ENCODE peak calls at places on chromosomes 1 and 21, in ten cellular contexts. V, L, F, S, T, X, B, U, H and C are unnamed samples.

GRCh38 chr1:234963180-234963903 is 165.3 kb downstream of the TOMM20 start:
- DNase-seq in L (peak), U (peak), S (no peak), B (peak), X (peak), F (peak), H (no peak), T (peak), V (peak), C (peak)

GRCh38 chr21:33261635-33262034 is 4.5 kb upstream of the IL10RB start:
- DNase-seq in U (no peak), F (no peak), X (no peak), S (no peak), V (no peak), L (no peak), H (no peak), T (peak), B (peak), C (no peak)

GRCh38 chr1:15934211-15935055 is 41.5 kb downstream of the ZBTB17 start:
- DNase-seq in F (no peak), B (no peak), L (no peak), V (no peak), U (no peak), X (peak), S (no peak), T (no peak), H (no peak), C (no peak)

GRCh38 chr1:119141020-119141424 is 569 bp upstream of the WARS2 start:
- DNase-seq in T (peak), H (no peak), B (no peak), S (peak), U (no peak), F (no peak), L (no peak), V (peak), X (peak), C (peak)

GRCh38 chr21:44012474-44013379 is 618 bp downstream of the TRAPPC10 start:
- DNase-seq in B (peak), U (peak), F (peak), T (peak), H (no peak), V (peak), S (peak), X (peak), L (no peak), C (peak)

GRCh38 chr21:28325618-28326017 is 667.1 kb downstream of the LTN1 start:
- DNase-seq in F (no peak), X (no peak), L (no peak), H (no peak), U (no peak), T (no peak), S (no peak), V (no peak), B (no peak), C (no peak)

GRCh38 chr1:234408757-234409156 is 35.5 kb downstream of the COA6 start:
- DNase-seq in L (no peak), T (no peak), F (no peak), V (peak), X (peak), H (no peak), S (no peak), B (no peak), U (no peak), C (peak)

GRCh38 chr1:208565761-208566440 is 321.7 kb upstream of the PLXNA2 start:
- DNase-seq in H (no peak), F (no peak), V (no peak), U (no peak), B (no peak), X (no peak), S (no peak), T (no peak), L (no peak), C (no peak)

GRCh38 chr1:98949606-98950005 is 55.1 kb downstream of the PLPPR5 start:
- DNase-seq in X (no peak), F (no peak), U (no peak), L (no peak), H (no peak), T (no peak), S (no peak), B (no peak), V (no peak), C (no peak)

GRCh38 chr1:58928514-58928913 is 144.7 kb upstream of the JUN start:
- DNase-seq in H (no peak), U (no peak), L (no peak), F (no peak), S (no peak), B (no peak), V (no peak), T (no peak), X (no peak), C (no peak)

GRCh38 chr1:165949335-165950130 is 122.1 kb downstream of the UCK2 start:
- DNase-seq in X (no peak), V (no peak), B (no peak), U (no peak), F (no peak), T (peak), H (no peak), L (no peak), S (no peak), C (no peak)

GRCh38 chr1:115676498-115677171 is 34.9 kb downstream of the VANGL1 start:
- DNase-seq in L (no peak), T (no peak), V (no peak), B (no peak), F (peak), U (no peak), H (no peak), S (no peak), X (no peak), C (no peak)